ENCODE peak calls at places on chromosomes 7 and 10, in eight cellular contexts. O is SJSA1; A is transverse colon; B is T-helper 2 cell; Q is colonic mucosa; G is natural killer cell treated with Interleukin-12 subunit alpha and Interleukin-12 subunit beta and Interleukin-15 and Interleukin-18, amount 100 ng/mL, for 72 hours; L is activated T-helper 1 cell treated with Interleukin-2 at 50 U/mL for 16 hours; R is CD8-positive, alpha-beta T cell. E is an unnamed sample.

GRCh38 chr7:26510226-26510957 is 218.7 kb downstream of the SNX10 start:
- DNase-seq in B (no peak), Q (no peak), R (no peak), O (no peak), A (no peak), G (no peak), L (no peak), E (no peak)

GRCh38 chr10:47438857-47439474 is 44.9 kb downstream of the ANXA8 start:
- DNase-seq in B (no peak), O (peak), G (peak), A (peak), L (no peak), R (no peak), Q (peak), E (peak)

GRCh38 chr10:101856626-101857025 is 13.0 kb upstream of the KCNIP2 start:
- DNase-seq in L (no peak), A (no peak), B (no peak), Q (no peak), R (no peak), O (no peak), G (no peak), E (no peak)

GRCh38 chr10:29734640-29734979 is 99.8 kb upstream of the SVIL start:
- DNase-seq in O (no peak), G (no peak), A (no peak), R (no peak), Q (peak), L (no peak), B (no peak), E (no peak)

GRCh38 chr7:1122832-1123501 is 35.1 kb downstream of the GPER1 start:
- DNase-seq in O (peak), B (no peak), G (peak), Q (no peak), A (no peak), L (no peak), R (no peak), E (no peak)

GRCh38 chr7:40310213-40310612 is 175.4 kb downstream of the SUGCT start:
- DNase-seq in G (no peak), B (no peak), A (no peak), L (no peak), R (no peak), O (no peak), Q (no peak), E (no peak)

GRCh38 chr10:71431945-71432905 is 35.5 kb downstream of the CDH23 start:
- DNase-seq in G (no peak), Q (no peak), L (no peak), O (peak), R (no peak), B (no peak), A (no peak), E (no peak)

GRCh38 chr10:62960416-62960815 is 144.2 kb upstream of the EGR2 start:
- DNase-seq in G (no peak), O (no peak), B (no peak), L (no peak), A (no peak), R (no peak), Q (no peak), E (no peak)

GRCh38 chr10:15898046-15898445 is 37.7 kb upstream of the MINDY3 start:
- DNase-seq in O (no peak), A (no peak), G (no peak), L (no peak), B (no peak), Q (no peak), R (no peak), E (no peak)

GRCh38 chr10:104101902-104102301 is 16.2 kb upstream of the COL17A1 start:
- DNase-seq in O (no peak), L (no peak), Q (no peak), B (no peak), R (no peak), G (no peak), A (no peak), E (no peak)